ENCODE peak calls at places on chromosomes 6 and 20, in seven cellular contexts. G, F, L, R, P, C and O are unnamed samples.

GRCh38 chr20:46965124-46965455 is 70.4 kb downstream of the EYA2 start:
- DNase-seq in G (no peak), F (no peak), L (no peak), R (no peak), P (no peak), C (no peak), O (no peak)

GRCh38 chr20:61628901-61629300 is 376.8 kb downstream of the CDH4 start:
- DNase-seq in G (no peak), F (no peak), L (no peak), R (no peak), P (no peak), C (peak), O (no peak)

GRCh38 chr6:109059591-109060021 is 35.0 kb downstream of the SESN1 start:
- DNase-seq in G (no peak), F (peak), L (no peak), R (peak), P (no peak), C (no peak), O (no peak)

GRCh38 chr20:19283503-19283902 is 71.1 kb downstream of the SLC24A3 start:
- DNase-seq in G (no peak), F (no peak), L (no peak), R (no peak), P (peak), C (no peak), O (no peak)

GRCh38 chr6:139923964-139924475 is 549.6 kb upstream of the CITED2 start:
- DNase-seq in G (no peak), F (no peak), L (no peak), R (no peak), P (no peak), C (no peak), O (no peak)

GRCh38 chr6:160447350-160447749 is 99.2 kb downstream of the SLC22A3 start:
- DNase-seq in G (no peak), F (no peak), L (no peak), R (no peak), P (no peak), C (no peak), O (no peak)

GRCh38 chr6:24495516-24495847 is 713 bp downstream of the ALDH5A1 start:
- DNase-seq in G (peak), F (peak), L (peak), R (peak), P (peak), C (peak), O (peak)

GRCh38 chr6:82277686-82278085 is 30.1 kb upstream of the IBTK start:
- DNase-seq in G (no peak), F (no peak), L (no peak), R (no peak), P (no peak), C (no peak), O (no peak)

GRCh38 chr6:49551126-49551865 is 828 bp downstream of the C6orf141 start:
- DNase-seq in G (no peak), F (peak), L (no peak), R (no peak), P (no peak), C (peak), O (peak)

GRCh38 chr6:136567688-136568087 is 17.5 kb upstream of the MAP7 start:
- DNase-seq in G (no peak), F (no peak), L (no peak), R (no peak), P (no peak), C (no peak), O (no peak)

GRCh38 chr6:90175627-90176538 is 120.8 kb downstream of the BACH2 start:
- DNase-seq in G (no peak), F (no peak), L (no peak), R (no peak), P (no peak), C (no peak), O (no peak)

GRCh38 chr6:106446287-106446885 is 85.9 kb downstream of the CRYBG1 start:
- DNase-seq in G (no peak), F (peak), L (no peak), R (peak), P (no peak), C (no peak), O (no peak)

GRCh38 chr6:96925290-96925687 is 761 bp downstream of the KLHL32 start:
- DNase-seq in G (no peak), F (no peak), L (no peak), R (no peak), P (no peak), C (no peak), O (no peak)

GRCh38 chr6:44041461-44042260 is 85.6 kb downstream of the MRPL14 start:
- DNase-seq in G (no peak), F (peak), L (no peak), R (peak), P (no peak), C (no peak), O (peak)

GRCh38 chr6:82251942-82252341 is 4.4 kb upstream of the IBTK start:
- DNase-seq in G (no peak), F (peak), L (no peak), R (peak), P (no peak), C (peak), O (no peak)

GRCh38 chr6:141988954-141989705 is 143.6 kb upstream of the GJE1 start:
- DNase-seq in G (no peak), F (peak), L (no peak), R (peak), P (no peak), C (peak), O (peak)

GRCh38 chr6:75611702-75612375 is 10.2 kb downstream of the SENP6 start:
- DNase-seq in G (no peak), F (peak), L (no peak), R (peak), P (no peak), C (no peak), O (no peak)

GRCh38 chr20:38255389-38255788 is 5.1 kb downstream of the KIAA1755 start:
- DNase-seq in G (no peak), F (peak), L (peak), R (no peak), P (no peak), C (no peak), O (no peak)

GRCh38 chr20:50578061-50578777 is 68.0 kb downstream of the PTPN1 start:
- DNase-seq in G (no peak), F (no peak), L (no peak), R (no peak), P (no peak), C (no peak), O (no peak)

GRCh38 chr20:2387180-2387577 is 6.5 kb downstream of the TGM6 start:
- DNase-seq in G (no peak), F (peak), L (no peak), R (peak), P (no peak), C (peak), O (peak)

GRCh38 chr6:121873595-121873994 is 438.1 kb downstream of the GJA1 start:
- DNase-seq in G (no peak), F (no peak), L (no peak), R (no peak), P (no peak), C (no peak), O (no peak)

GRCh38 chr20:371755-372542 is 8.6 kb upstream of the TRIB3 start:
- DNase-seq in G (no peak), F (peak), L (peak), R (peak), P (peak), C (no peak), O (no peak)

GRCh38 chr20:53788253-53789022 is 194.8 kb upstream of the ZNF217 start:
- DNase-seq in G (no peak), F (no peak), L (no peak), R (no peak), P (no peak), C (no peak), O (no peak)

GRCh38 chr6:151078655-151079054 is 161.1 kb upstream of the AKAP12 start:
- DNase-seq in G (no peak), F (no peak), L (no peak), R (no peak), P (no peak), C (no peak), O (peak)

GRCh38 chr6:143053856-143054255 is 6.8 kb upstream of the AIG1 start:
- DNase-seq in G (no peak), F (no peak), L (no peak), R (no peak), P (no peak), C (no peak), O (no peak)

DNA sequence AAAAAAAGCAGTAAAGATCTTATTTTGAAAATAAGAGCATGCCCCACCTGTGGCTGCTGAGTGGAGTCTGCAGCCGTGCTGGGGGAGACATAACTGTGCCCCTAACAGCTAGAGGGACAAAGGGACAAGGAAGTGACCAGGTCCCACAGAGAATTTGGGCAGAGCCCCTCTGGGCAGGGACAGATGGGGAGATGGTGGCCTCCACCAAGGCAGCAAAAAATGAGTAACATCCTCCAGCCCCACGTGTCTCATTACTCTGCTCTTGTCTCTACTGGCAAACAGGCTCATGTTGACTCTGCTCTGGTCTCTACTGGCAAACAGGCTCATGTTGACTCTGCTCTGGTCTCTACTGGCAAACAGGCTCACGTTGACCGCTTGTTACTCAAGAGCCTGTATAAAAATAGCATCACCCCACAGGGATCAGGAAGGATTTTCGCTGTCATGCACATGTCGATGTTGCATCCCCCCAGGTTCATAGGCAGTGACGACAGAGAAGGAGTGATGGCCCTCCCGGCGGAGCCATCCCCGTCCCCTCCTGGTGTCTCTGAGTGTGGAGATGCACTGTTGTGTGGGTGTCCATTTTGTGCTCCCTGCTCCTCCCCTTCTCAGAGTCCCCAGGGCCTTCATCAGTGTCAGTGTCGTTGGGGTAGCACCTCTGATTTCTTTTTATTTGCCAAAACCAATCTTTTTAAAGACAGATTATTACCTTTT is 17.3 kb upstream of the PCMTD2 start:
- DNase-seq in G (no peak), F (no peak), L (no peak), R (no peak), P (no peak), C (no peak), O (no peak)
- TF ChIP-seq CTCF in G (no peak), F (no peak), L (no peak), R (no peak), P (no peak), C (no peak), O (no peak)

GRCh38 chr6:167049275-167049674 is 50.1 kb downstream of the CEP43 start:
- DNase-seq in G (no peak), F (no peak), L (no peak), R (no peak), P (no peak), C (no peak), O (no peak)

GRCh38 chr6:167046861-167047495 is 47.8 kb downstream of the CEP43 start:
- DNase-seq in G (no peak), F (no peak), L (no peak), R (no peak), P (no peak), C (no peak), O (no peak)

GRCh38 chr6:167047554-167047953 is 48.4 kb downstream of the CEP43 start:
- DNase-seq in G (no peak), F (no peak), L (no peak), R (peak), P (peak), C (no peak), O (no peak)

GRCh38 chr6:167044696-167045095 is 45.5 kb downstream of the CEP43 start:
- DNase-seq in G (peak), F (peak), L (no peak), R (no peak), P (no peak), C (no peak), O (peak)

GRCh38 chr6:167045828-167046580 is 46.8 kb downstream of the CEP43 start:
- DNase-seq in G (no peak), F (no peak), L (no peak), R (no peak), P (no peak), C (no peak), O (no peak)
- TF ChIP-seq CTCF in G (peak), F (peak), L (no peak), R (no peak), P (no peak), C (no peak), O (peak)

GRCh38 chr6:74343804-74344203 is 647.8 kb downstream of the CD109 start:
- DNase-seq in G (no peak), F (peak), L (no peak), R (no peak), P (no peak), C (no peak), O (no peak)
- TF ChIP-seq CTCF in G (no peak), F (peak), L (peak), R (no peak), P (no peak), C (peak), O (peak)

GRCh38 chr6:11918021-11918738 is 93.9 kb upstream of the HIVEP1 start:
- DNase-seq in G (no peak), F (peak), L (no peak), R (no peak), P (no peak), C (no peak), O (no peak)

GRCh38 chr6:11909696-11910132 is 102.4 kb upstream of the HIVEP1 start:
- DNase-seq in G (no peak), F (peak), L (no peak), R (no peak), P (no peak), C (no peak), O (no peak)

GRCh38 chr6:11911535-11911934 is 100.6 kb upstream of the HIVEP1 start:
- DNase-seq in G (no peak), F (peak), L (no peak), R (peak), P (no peak), C (no peak), O (no peak)

GRCh38 chr6:11908706-11909105 is 103.4 kb upstream of the HIVEP1 start:
- DNase-seq in G (no peak), F (no peak), L (no peak), R (no peak), P (no peak), C (no peak), O (no peak)

GRCh38 chr6:11912420-11912819 is 99.7 kb upstream of the HIVEP1 start:
- DNase-seq in G (no peak), F (no peak), L (no peak), R (peak), P (no peak), C (no peak), O (no peak)
- TF ChIP-seq CTCF in G (no peak), F (no peak), L (no peak), R (no peak), P (no peak), C (peak), O (peak)

GRCh38 chr6:20954325-20954724 is 420.1 kb downstream of the CDKAL1 start:
- DNase-seq in G (no peak), F (no peak), L (no peak), R (no peak), P (no peak), C (no peak), O (no peak)

GRCh38 chr6:20955751-20956150 is 421.5 kb downstream of the CDKAL1 start:
- DNase-seq in G (no peak), F (no peak), L (no peak), R (no peak), P (no peak), C (no peak), O (no peak)

GRCh38 chr6:20952605-20953004 is 418.3 kb downstream of the CDKAL1 start:
- DNase-seq in G (no peak), F (peak), L (peak), R (no peak), P (no peak), C (no peak), O (no peak)

GRCh38 chr6:20948531-20948930 is 414.3 kb downstream of the CDKAL1 start:
- DNase-seq in G (no peak), F (no peak), L (no peak), R (no peak), P (no peak), C (no peak), O (no peak)

GRCh38 chr6:20953019-20953418 is 418.8 kb downstream of the CDKAL1 start:
- DNase-seq in G (no peak), F (no peak), L (no peak), R (peak), P (no peak), C (peak), O (no peak)
- TF ChIP-seq CTCF in G (no peak), F (no peak), L (peak), R (no peak), P (no peak), C (peak), O (peak)

GRCh38 chr20:16573011-16573965 is at the start of gene KIF16B:
- DNase-seq in G (peak), F (peak), L (peak), R (peak), P (peak), C (peak), O (peak)
- TF ChIP-seq CTCF in G (no peak), F (no peak), L (no peak), R (no peak), P (no peak), C (peak), O (peak)

GRCh38 chr6:10678456-10678855 is 16.0 kb downstream of the C6orf52 start:
- DNase-seq in G (no peak), F (no peak), L (no peak), R (no peak), P (no peak), C (no peak), O (no peak)
- TF ChIP-seq CTCF in G (no peak), F (no peak), L (no peak), R (no peak), P (no peak), C (no peak), O (no peak)

GRCh38 chr6:31896493-31896855 is 1.0 kb downstream of the EHMT2 start:
- DNase-seq in G (no peak), F (no peak), L (no peak), R (no peak), P (no peak), C (no peak), O (no peak)
- TF ChIP-seq CTCF in G (no peak), F (no peak), L (no peak), R (no peak), P (no peak), C (no peak), O (no peak)